ENCODE peak calls at places on chromosomes 11 and 22, in seven cellular contexts. One of them, this sample, is unnamed. For H3K4me1, the result is how much of the 10 kb centered on the place peaks cover.

GRCh38 chr11:50333861-50334260 is 301.2 kb downstream of the OR4C45 start:
- DNase-seq in CD4-positive, CD25-positive, alpha-beta regulatory T cell: no peak
- DNase-seq in GM23248: no peak
- DNase-seq in suprapubic skin: no peak
- DNase-seq in astrocyte: no peak
- DNase-seq in ovary: no peak
- DNase-seq in A549: no peak
- DNase-seq in this sample: no peak

GRCh38 chr11:34570584-34570983 is 50.3 kb upstream of the EHF start:
- DNase-seq in astrocyte: peak
- DNase-seq in suprapubic skin: no peak
- DNase-seq in A549: no peak
- DNase-seq in ovary: no peak
- DNase-seq in GM23248: no peak
- DNase-seq in CD4-positive, CD25-positive, alpha-beta regulatory T cell: no peak
- DNase-seq in this sample: no peak

GRCh38 chr11:119618208-119618909 is 110.6 kb downstream of the NECTIN1 start:
- DNase-seq in GM23248: no peak
- DNase-seq in astrocyte: no peak
- DNase-seq in CD4-positive, CD25-positive, alpha-beta regulatory T cell: no peak
- DNase-seq in ovary: no peak
- DNase-seq in A549: no peak
- DNase-seq in suprapubic skin: no peak
- DNase-seq in this sample: peak

GRCh38 chr11:133228406-133229330 is 303.6 kb downstream of the OPCML start:
- DNase-seq in astrocyte: no peak
- DNase-seq in ovary: no peak
- DNase-seq in suprapubic skin: no peak
- DNase-seq in GM23248: no peak
- DNase-seq in CD4-positive, CD25-positive, alpha-beta regulatory T cell: no peak
- DNase-seq in A549: no peak
- DNase-seq in this sample: peak

GRCh38 chr11:76935030-76935429 is 74.3 kb downstream of the ACER3 start:
- DNase-seq in ovary: no peak
- DNase-seq in GM23248: peak
- DNase-seq in suprapubic skin: no peak
- DNase-seq in CD4-positive, CD25-positive, alpha-beta regulatory T cell: no peak
- DNase-seq in astrocyte: no peak
- DNase-seq in A549: no peak
- DNase-seq in this sample: no peak

GRCh38 chr11:105968021-105968697 is 53.9 kb downstream of the MSANTD4 start:
- DNase-seq in suprapubic skin: no peak
- DNase-seq in astrocyte: peak
- DNase-seq in ovary: no peak
- DNase-seq in A549: no peak
- DNase-seq in GM23248: peak
- DNase-seq in CD4-positive, CD25-positive, alpha-beta regulatory T cell: no peak
- DNase-seq in this sample: no peak

GRCh38 chr22:27476318-27476717 is 325.2 kb downstream of the MN1 start:
- DNase-seq in CD4-positive, CD25-positive, alpha-beta regulatory T cell: no peak
- DNase-seq in A549: no peak
- DNase-seq in ovary: no peak
- DNase-seq in astrocyte: no peak
- DNase-seq in GM23248: no peak
- DNase-seq in suprapubic skin: no peak
- DNase-seq in this sample: no peak

GRCh38 chr11:45662665-45663485 is 2.5 kb downstream of the CHST1 start:
- DNase-seq in ovary: peak
- DNase-seq in CD4-positive, CD25-positive, alpha-beta regulatory T cell: no peak
- DNase-seq in A549: peak
- DNase-seq in astrocyte: peak
- DNase-seq in suprapubic skin: no peak
- DNase-seq in GM23248: peak
- DNase-seq in this sample: no peak

GRCh38 chr11:65473275-65473860 is 25.5 kb upstream of the MALAT1 start:
- DNase-seq in astrocyte: no peak
- DNase-seq in GM23248: peak
- DNase-seq in suprapubic skin: no peak
- DNase-seq in CD4-positive, CD25-positive, alpha-beta regulatory T cell: no peak
- DNase-seq in ovary: no peak
- DNase-seq in A549: no peak
- DNase-seq in this sample: no peak

GRCh38 chr22:49544286-49544685 is 283.4 kb downstream of the BRD1 start:
- DNase-seq in GM23248: no peak
- DNase-seq in CD4-positive, CD25-positive, alpha-beta regulatory T cell: no peak
- DNase-seq in A549: no peak
- DNase-seq in suprapubic skin: peak
- DNase-seq in ovary: no peak
- DNase-seq in astrocyte: no peak
- DNase-seq in this sample: peak

GRCh38 chr11:115643491-115643995 is 139.3 kb upstream of the CADM1 start:
- DNase-seq in ovary: no peak
- DNase-seq in astrocyte: no peak
- DNase-seq in GM23248: no peak
- DNase-seq in suprapubic skin: no peak
- DNase-seq in A549: no peak
- DNase-seq in CD4-positive, CD25-positive, alpha-beta regulatory T cell: no peak
- DNase-seq in this sample: no peak

GRCh38 chr22:44096736-44097135 is 72.6 kb downstream of the PARVB start:
- DNase-seq in ovary: no peak
- DNase-seq in A549: no peak
- DNase-seq in astrocyte: no peak
- DNase-seq in suprapubic skin: no peak
- DNase-seq in CD4-positive, CD25-positive, alpha-beta regulatory T cell: no peak
- DNase-seq in GM23248: no peak
- DNase-seq in this sample: no peak

GRCh38 chr11:131819845-131820244 is 449.4 kb downstream of the NTM start:
- DNase-seq in astrocyte: no peak
- DNase-seq in ovary: no peak
- DNase-seq in suprapubic skin: no peak
- DNase-seq in CD4-positive, CD25-positive, alpha-beta regulatory T cell: no peak
- DNase-seq in GM23248: no peak
- DNase-seq in A549: no peak
- DNase-seq in this sample: no peak

GRCh38 chr11:65558785-65559509 is 788 bp upstream of the LTBP3 start:
- DNase-seq in GM23248: peak
- DNase-seq in A549: no peak
- DNase-seq in ovary: peak
- DNase-seq in astrocyte: peak
- DNase-seq in suprapubic skin: no peak
- DNase-seq in CD4-positive, CD25-positive, alpha-beta regulatory T cell: no peak
- DNase-seq in this sample: peak

GRCh38 chr11:96155627-96156378 is 187.2 kb downstream of the MAML2 start:
- DNase-seq in ovary: peak
- DNase-seq in GM23248: peak
- DNase-seq in suprapubic skin: peak
- DNase-seq in CD4-positive, CD25-positive, alpha-beta regulatory T cell: no peak
- DNase-seq in astrocyte: peak
- DNase-seq in A549: peak
- DNase-seq in this sample: peak

GRCh38 chr22:39318507-39319283 is 728 bp downstream of the RPL3 start:
- DNase-seq in suprapubic skin: no peak
- DNase-seq in CD4-positive, CD25-positive, alpha-beta regulatory T cell: no peak
- DNase-seq in GM23248: peak
- DNase-seq in astrocyte: no peak
- DNase-seq in A549: no peak
- DNase-seq in ovary: no peak
- DNase-seq in this sample: no peak

GRCh38 chr11:134558916-134559616 is 147.0 kb upstream of the B3GAT1 start:
- DNase-seq in CD4-positive, CD25-positive, alpha-beta regulatory T cell: no peak
- DNase-seq in GM23248: no peak
- DNase-seq in suprapubic skin: peak
- DNase-seq in A549: no peak
- DNase-seq in astrocyte: no peak
- DNase-seq in ovary: no peak
- DNase-seq in this sample: no peak

GRCh38 chr11:64072403-64072802 is 36.7 kb downstream of the FLRT1 start:
- DNase-seq in suprapubic skin: no peak
- DNase-seq in CD4-positive, CD25-positive, alpha-beta regulatory T cell: no peak
- DNase-seq in A549: no peak
- DNase-seq in astrocyte: no peak
- DNase-seq in ovary: no peak
- DNase-seq in GM23248: no peak
- DNase-seq in this sample: no peak

GRCh38 chr11:122578168-122578825 is 77.2 kb upstream of the UBASH3B start:
- DNase-seq in ovary: no peak
- DNase-seq in CD4-positive, CD25-positive, alpha-beta regulatory T cell: no peak
- DNase-seq in suprapubic skin: no peak
- DNase-seq in astrocyte: no peak
- DNase-seq in GM23248: peak
- DNase-seq in A549: no peak
- DNase-seq in this sample: no peak

GRCh38 chr11:17610402-17610894 is 63.4 kb downstream of the OTOG start:
- DNase-seq in GM23248: no peak
- DNase-seq in astrocyte: no peak
- DNase-seq in CD4-positive, CD25-positive, alpha-beta regulatory T cell: no peak
- DNase-seq in ovary: no peak
- DNase-seq in A549: no peak
- DNase-seq in suprapubic skin: no peak
- DNase-seq in this sample: no peak

GRCh38 chr11:861105-861479 is 18.4 kb downstream of the TSPAN4 start:
- DNase-seq in GM23248: no peak
- DNase-seq in CD4-positive, CD25-positive, alpha-beta regulatory T cell: no peak
- DNase-seq in astrocyte: no peak
- DNase-seq in A549: no peak
- DNase-seq in ovary: no peak
- DNase-seq in suprapubic skin: no peak
- DNase-seq in this sample: no peak

DNA sequence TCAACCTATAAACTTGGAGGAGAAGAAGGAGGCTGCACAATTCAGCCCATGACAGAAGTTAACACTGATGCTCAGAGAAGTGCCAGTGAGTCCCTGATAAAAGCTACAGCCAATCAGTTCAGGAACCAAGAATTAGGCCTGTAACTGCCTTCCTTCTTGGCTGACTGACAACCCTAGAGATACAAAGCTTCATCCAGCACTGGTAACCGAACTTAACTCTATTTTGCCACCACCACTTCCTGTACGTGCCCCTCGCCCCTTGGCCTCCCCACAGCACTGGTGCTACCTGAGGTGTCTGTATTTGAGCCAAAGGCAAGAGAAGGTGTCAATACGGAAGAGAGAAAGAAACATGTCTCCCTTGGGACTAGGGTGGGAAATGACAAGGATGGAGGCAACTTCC is 40.1 kb upstream of the POU2AF1 start:
- DNase-seq in CD4-positive, CD25-positive, alpha-beta regulatory T cell: no peak
- DNase-seq in suprapubic skin: no peak
- DNase-seq in A549: no peak
- DNase-seq in ovary: no peak
- DNase-seq in astrocyte: no peak
- DNase-seq in GM23248: no peak
- DNase-seq in this sample: no peak
- H3K4me1 ChIP-seq in CD4-positive, CD25-positive, alpha-beta regulatory T cell: under half
- H3K4me1 ChIP-seq in suprapubic skin: under half
- H3K4me1 ChIP-seq in A549: under half
- H3K4me1 ChIP-seq in ovary: under half
- H3K4me1 ChIP-seq in astrocyte: under half
- H3K4me1 ChIP-seq in GM23248: under half
- H3K4me1 ChIP-seq in this sample: under half

GRCh38 chr22:48242461-48242864 is 1480.0 kb downstream of the TBC1D22A start:
- DNase-seq in astrocyte: no peak
- DNase-seq in ovary: no peak
- DNase-seq in suprapubic skin: peak
- DNase-seq in GM23248: no peak
- DNase-seq in CD4-positive, CD25-positive, alpha-beta regulatory T cell: no peak
- DNase-seq in A549: no peak
- DNase-seq in this sample: no peak

GRCh38 chr22:48240935-48241230 is 1478.4 kb downstream of the TBC1D22A start:
- DNase-seq in astrocyte: no peak
- DNase-seq in GM23248: no peak
- DNase-seq in ovary: no peak
- DNase-seq in suprapubic skin: peak
- DNase-seq in CD4-positive, CD25-positive, alpha-beta regulatory T cell: no peak
- DNase-seq in A549: no peak
- DNase-seq in this sample: no peak

GRCh38 chr22:48240165-48240934 is 1477.9 kb downstream of the TBC1D22A start:
- DNase-seq in suprapubic skin: no peak
- DNase-seq in ovary: no peak
- DNase-seq in GM23248: no peak
- DNase-seq in CD4-positive, CD25-positive, alpha-beta regulatory T cell: no peak
- DNase-seq in A549: no peak
- DNase-seq in astrocyte: no peak
- DNase-seq in this sample: no peak

GRCh38 chr22:48239461-48240164 is 1477.2 kb downstream of the TBC1D22A start:
- DNase-seq in CD4-positive, CD25-positive, alpha-beta regulatory T cell: no peak
- DNase-seq in GM23248: no peak
- DNase-seq in astrocyte: no peak
- DNase-seq in suprapubic skin: no peak
- DNase-seq in ovary: no peak
- DNase-seq in A549: no peak
- DNase-seq in this sample: no peak

GRCh38 chr22:48241658-48242057 is 1479.2 kb downstream of the TBC1D22A start:
- DNase-seq in GM23248: no peak
- DNase-seq in astrocyte: no peak
- DNase-seq in suprapubic skin: peak
- DNase-seq in CD4-positive, CD25-positive, alpha-beta regulatory T cell: no peak
- DNase-seq in A549: no peak
- DNase-seq in ovary: no peak
- DNase-seq in this sample: no peak
- H3K27ac ChIP-seq in GM23248: no peak
- H3K27ac ChIP-seq in astrocyte: no peak
- H3K27ac ChIP-seq in suprapubic skin: no peak
- H3K27ac ChIP-seq in CD4-positive, CD25-positive, alpha-beta regulatory T cell: no peak
- H3K27ac ChIP-seq in A549: no peak
- H3K27ac ChIP-seq in ovary: no peak
- H3K27ac ChIP-seq in this sample: no peak

DNA sequence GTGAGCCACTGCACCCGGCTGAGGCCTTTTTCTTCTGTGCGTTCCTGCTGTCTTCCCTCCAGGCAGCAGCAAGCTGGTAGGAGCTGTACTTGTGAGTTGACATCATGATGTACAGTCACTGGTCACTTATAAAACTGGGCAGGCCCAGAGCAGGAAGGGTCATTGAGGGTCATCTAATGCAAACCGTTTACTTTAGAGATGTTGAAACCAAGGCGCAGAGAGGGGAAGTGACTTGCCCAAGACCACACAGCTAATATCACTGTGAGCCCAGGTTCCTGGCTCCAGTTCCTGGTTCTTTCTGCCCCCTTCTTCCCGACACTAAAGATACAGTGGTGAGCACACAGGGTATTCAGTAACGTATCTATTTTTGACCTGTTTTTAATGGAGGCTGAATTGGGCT is 27.3 kb downstream of the PTPRJ start:
- DNase-seq in A549: no peak
- DNase-seq in CD4-positive, CD25-positive, alpha-beta regulatory T cell: no peak
- DNase-seq in ovary: no peak
- DNase-seq in astrocyte: no peak
- DNase-seq in GM23248: no peak
- DNase-seq in suprapubic skin: no peak
- DNase-seq in this sample: peak
- H3K4me1 ChIP-seq in A549: half or more
- H3K4me1 ChIP-seq in CD4-positive, CD25-positive, alpha-beta regulatory T cell: half or more
- H3K4me1 ChIP-seq in ovary: under half
- H3K4me1 ChIP-seq in astrocyte: under half
- H3K4me1 ChIP-seq in GM23248: under half
- H3K4me1 ChIP-seq in suprapubic skin: under half
- H3K4me1 ChIP-seq in this sample: under half

DNA sequence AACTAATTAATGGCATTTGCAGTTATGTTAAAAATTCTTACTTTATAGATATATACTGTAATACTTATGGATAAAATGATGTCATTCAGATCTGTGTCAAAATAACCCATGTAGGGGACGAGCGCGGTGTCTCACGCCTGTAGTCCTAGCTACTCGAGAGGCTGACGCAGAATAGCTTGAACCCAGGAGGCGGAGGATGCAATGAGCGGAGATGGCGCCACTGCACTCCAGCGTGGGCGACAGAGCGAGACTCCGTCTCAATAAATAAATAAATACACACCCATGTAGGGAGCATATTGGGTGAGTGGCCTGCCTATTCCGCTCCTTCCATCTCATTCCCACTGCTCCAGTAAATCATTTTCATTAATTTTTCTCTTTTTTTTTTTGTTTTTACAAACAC is 7.1 kb downstream of the SNU13 start:
- DNase-seq in astrocyte: no peak
- DNase-seq in CD4-positive, CD25-positive, alpha-beta regulatory T cell: no peak
- DNase-seq in suprapubic skin: no peak
- DNase-seq in GM23248: peak
- DNase-seq in ovary: no peak
- DNase-seq in A549: no peak
- DNase-seq in this sample: no peak
- H3K27ac ChIP-seq in astrocyte: peak
- H3K27ac ChIP-seq in CD4-positive, CD25-positive, alpha-beta regulatory T cell: peak
- H3K27ac ChIP-seq in suprapubic skin: peak
- H3K27ac ChIP-seq in GM23248: peak
- H3K27ac ChIP-seq in ovary: no peak
- H3K27ac ChIP-seq in A549: no peak
- H3K27ac ChIP-seq in this sample: peak

This sample was measured in lower lobe of right lung.